ENCODE peak calls at places on chromosomes 16 and 17, in four cellular contexts. E is cardiac fibroblast, B is A172, Y is mesothelial cell of epicardium. P is an unnamed sample.

GRCh38 chr17:10032142-10032541 is 127.1 kb upstream of the RCVRN start:
- DNase-seq in E (peak; percentile 30), Y (no peak), B (no peak), P (no peak)

GRCh38 chr17:17322516-17323510 is 19.6 kb downstream of the NT5M start:
- DNase-seq in E (no peak), Y (no peak), B (no peak), P (no peak)

GRCh38 chr16:89069920-89070319 is 23.7 kb upstream of the ACSF3 start:
- DNase-seq in E (no peak), Y (no peak), B (no peak), P (no peak)

GRCh38 chr17:21243516-21244303 is 9.5 kb downstream of the NATD1 start:
- DNase-seq in E (no peak), B (no peak), Y (no peak), P (no peak)

GRCh38 chr16:9837481-9837880 is 344.7 kb downstream of the GRIN2A start:
- DNase-seq in E (no peak), Y (no peak), B (no peak), P (no peak)

GRCh38 chr17:9239821-9240658 is 218.7 kb downstream of the NTN1 start:
- DNase-seq in B (no peak), E (peak; percentile 70), Y (peak; percentile 69), P (no peak)

GRCh38 chr16:11334831-11335404 is 10.3 kb upstream of the RMI2 start:
- DNase-seq in B (no peak), Y (no peak), E (no peak), P (no peak)

GRCh38 chr17:41544497-41544896 is 16.4 kb upstream of the KRT19 start:
- DNase-seq in E (peak; percentile 49), Y (no peak), B (no peak), P (no peak)

GRCh38 chr16:29315046-29315445 is 91.5 kb downstream of the NPIPB11 start:
- DNase-seq in Y (no peak), E (no peak), B (no peak), P (no peak)

GRCh38 chr17:72076678-72077030 is 44.2 kb upstream of the SOX9 start:
- DNase-seq in E (no peak), Y (no peak), B (no peak), P (no peak)

GRCh38 chr16:27597361-27597760 is 47.4 kb downstream of the KATNIP start:
- DNase-seq in E (no peak), B (no peak), Y (no peak), P (no peak)

GRCh38 chr17:82648165-82648668 is at the start of gene WDR45B:
- DNase-seq in Y (peak; percentile 88), E (peak; percentile 99), B (peak; percentile 84), P (peak; percentile 96)

GRCh38 chr17:68509151-68510057 is 2.8 kb upstream of the PRKAR1A start:
- DNase-seq in E (no peak), B (no peak), Y (no peak), P (no peak)

GRCh38 chr16:88635671-88636070 is 2.7 kb upstream of the IL17C start:
- DNase-seq in E (no peak), Y (no peak), B (no peak), P (no peak)

GRCh38 chr16:3027983-3028715 is 4.3 kb downstream of the THOC6 start:
- DNase-seq in E (peak; percentile 73), B (no peak), Y (peak; percentile 92), P (peak; percentile 90)

GRCh38 chr17:1186214-1186820 is 6.5 kb upstream of the ABR start:
- DNase-seq in Y (no peak), E (peak; percentile 35), B (peak; percentile 74), P (no peak)

GRCh38 chr17:10276436-10276835 is 78.0 kb upstream of the GAS7 start:
- DNase-seq in Y (no peak), B (no peak), E (no peak), P (no peak)

GRCh38 chr16:180101-180920 is at the start of gene HBQ1:
- DNase-seq in B (no peak), E (peak; percentile 29), Y (peak; percentile 79), P (no peak)

GRCh38 chr16:5205394-5206040 is 107.9 kb upstream of the EEF2KMT start:
- DNase-seq in B (no peak), E (no peak), Y (no peak), P (no peak)

GRCh38 chr17:74671031-74671771 is 41.5 kb downstream of the CD300LF start:
- DNase-seq in Y (peak; percentile 93), B (no peak), E (peak; percentile 87), P (no peak)

GRCh38 chr16:68360971-68361370 is 50.2 kb downstream of the PRMT7 start:
- DNase-seq in Y (no peak), E (no peak), B (no peak), P (no peak)

GRCh38 chr16:66970775-66971725 is 10.0 kb downstream of the CES3 start:
- DNase-seq in B (peak; percentile 79), E (no peak), Y (no peak), P (no peak)

GRCh38 chr16:27424772-27425498 is 23.0 kb downstream of the IL21R start:
- DNase-seq in B (no peak), E (no peak), Y (no peak), P (no peak)